ENCODE peak calls at places on chromosome 1, in nine cellular contexts. H is right lobe of liver; P is fibroblast of mammary gland; I is CD8-positive, alpha-beta T cell; J is endothelial cell; U is neural progenitor cell; O is mammary epithelial cell; B is activated B cell treated with CpG ODN at 0.5 μM for 24 hours; A is breast epithelium. V is an unnamed sample.
A peak's percentile ranks its signal among the peaks of the same experiment; 100 is the strongest.

GRCh38 chr1:1165900-1166421 is 7.7 kb upstream of the TTLL10 start:
- DNase-seq in H (no peak), P (no peak), I (no peak), J (no peak), U (no peak), O (no peak), B (no peak), A (no peak), V (no peak)

GRCh38 chr1:168112673-168113305 is 23.9 kb downstream of the GPR161 start:
- DNase-seq in H (no peak), P (peak; percentile 52), I (no peak), J (no peak), U (no peak), O (peak; percentile 99), B (no peak), A (peak; percentile 86), V (peak; percentile 45)

GRCh38 chr1:214579183-214579582 is 23.8 kb upstream of the CENPF start:
- DNase-seq in H (no peak), P (no peak), I (no peak), J (no peak), U (no peak), O (no peak), B (no peak), A (no peak), V (no peak)

GRCh38 chr1:201379733-201380242 is 2.3 kb upstream of the TNNT2 start:
- DNase-seq in H (no peak), P (no peak), I (no peak), J (no peak), U (no peak), O (no peak), B (no peak), A (no peak), V (no peak)

GRCh38 chr1:223466156-223466555 is 72.9 kb downstream of the CCDC185 start:
- DNase-seq in H (no peak), P (no peak), I (no peak), J (no peak), U (no peak), O (no peak), B (no peak), A (no peak), V (no peak)

GRCh38 chr1:233082778-233083550 is 132.6 kb downstream of the NTPCR start:
- DNase-seq in H (no peak), P (no peak), I (no peak), J (no peak), U (no peak), O (no peak), B (no peak), A (no peak), V (no peak)

GRCh38 chr1:244322791-244323521 is 128.8 kb downstream of the ADSS2 start:
- DNase-seq in H (no peak), P (peak; percentile 99), I (no peak), J (no peak), U (no peak), O (peak; percentile 92), B (no peak), A (peak; percentile 64), V (no peak)

GRCh38 chr1:145997156-145998023 is 1.0 kb upstream of the TXNIP start:
- DNase-seq in H (no peak), P (peak; percentile 48), I (no peak), J (no peak), U (no peak), O (no peak), B (no peak), A (no peak), V (peak; percentile 53)

GRCh38 chr1:78619803-78620579 is at the start of gene IFI44L:
- DNase-seq in H (no peak), P (peak; percentile 88), I (peak; percentile 13), J (no peak), U (no peak), O (peak; percentile 52), B (no peak), A (peak; percentile 39), V (no peak)

DNA sequence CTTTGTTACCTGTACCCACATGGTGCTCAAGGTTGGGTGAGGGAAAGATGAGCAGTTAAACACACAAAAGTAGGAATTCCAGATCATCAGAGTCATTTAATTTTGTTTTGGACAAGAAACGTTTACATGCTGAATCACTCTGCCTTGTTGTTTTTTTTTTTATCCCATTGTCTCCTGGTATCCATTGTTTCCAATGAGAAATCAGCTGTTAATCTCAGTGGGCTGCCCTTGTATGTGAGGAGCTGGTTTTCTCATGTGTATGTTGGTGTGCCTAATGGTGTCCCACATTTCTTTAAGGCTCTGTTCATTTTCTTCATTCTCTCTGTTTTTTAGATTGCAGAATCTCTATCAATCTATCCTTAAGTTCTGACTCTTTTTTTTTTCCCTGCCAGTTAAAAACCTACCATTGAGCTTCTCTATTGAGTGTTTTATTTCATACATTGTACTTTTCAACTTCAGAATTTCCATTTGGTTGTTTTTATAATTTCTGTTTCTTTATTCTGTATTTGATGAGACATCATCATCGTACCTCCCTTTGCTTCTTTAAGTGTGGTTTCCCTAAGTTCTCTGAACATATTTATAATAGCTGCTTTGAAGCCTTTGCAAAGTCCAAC is 8.8 kb upstream of the OBSCN start:
- DNase-seq in H (no peak), P (peak; percentile 14), I (no peak), J (no peak), U (no peak), O (peak; percentile 31), B (no peak), A (no peak), V (no peak)
- TF ChIP-seq CTCF in H (no peak), P (no peak), I (no peak), J (no peak), U (no peak), O (no peak), B (no peak), A (no peak), V (no peak)

DNA sequence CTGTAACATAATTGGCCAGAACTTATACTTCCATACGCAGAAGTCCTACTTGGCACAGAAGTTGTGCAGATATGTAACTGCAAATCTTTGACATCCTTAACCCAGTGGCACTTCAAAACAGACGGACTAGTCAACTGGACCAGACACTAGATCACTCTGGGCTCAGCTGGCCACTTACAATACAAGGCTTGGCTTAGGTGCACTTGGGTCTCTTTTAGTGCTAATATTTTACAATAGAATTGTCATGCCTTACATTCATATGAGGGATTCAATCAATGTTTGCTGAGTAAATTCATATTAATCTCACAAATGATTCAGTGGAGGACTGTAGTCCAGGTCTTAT is 20.1 kb downstream of the XKR8 start:
- DNase-seq in H (no peak), P (no peak), I (no peak), J (no peak), U (no peak), O (no peak), B (no peak), A (no peak), V (no peak)
- TF ChIP-seq CTCF in H (no peak), P (no peak), I (peak; percentile 27), J (no peak), U (no peak), O (no peak), B (no peak), A (no peak), V (no peak)

GRCh38 chr1:221983444-221983843 is 241.6 kb upstream of the DUSP10 start:
- DNase-seq in H (no peak), P (peak; percentile 30), I (no peak), J (no peak), U (no peak), O (no peak), B (no peak), A (no peak), V (no peak)

DNA sequence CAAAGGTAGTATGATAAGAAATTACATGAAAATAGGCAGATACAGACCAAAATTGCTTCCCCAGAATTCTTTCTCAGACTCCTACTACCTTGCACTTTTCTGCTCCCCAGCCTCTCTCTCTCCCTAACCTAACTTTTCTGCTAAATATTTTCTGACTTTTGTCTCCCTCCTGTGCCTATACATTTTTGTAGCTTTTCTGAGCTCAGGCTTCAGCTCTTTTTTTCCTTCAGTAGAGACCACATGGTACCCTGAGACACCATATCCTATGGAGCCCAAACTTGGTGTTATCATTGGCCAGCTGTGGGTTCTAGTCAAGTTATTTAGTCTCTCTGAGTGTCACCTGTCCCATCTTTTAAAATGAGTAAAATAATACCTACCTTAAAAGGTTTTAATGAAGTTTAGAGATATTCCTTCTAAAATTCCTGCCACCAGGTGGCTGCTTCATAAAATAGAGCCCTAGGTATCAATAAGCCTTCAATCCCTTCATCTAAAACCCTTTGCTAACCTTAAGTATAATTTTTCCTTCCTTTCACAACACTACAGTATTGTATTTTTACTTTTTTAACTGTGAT is 237.7 kb upstream of the DUSP10 start:
- DNase-seq in H (no peak), P (no peak), I (no peak), J (no peak), U (no peak), O (no peak), B (no peak), A (no peak), V (no peak)
- TF ChIP-seq CTCF in H (peak; percentile 51), P (peak; percentile 32), I (no peak), J (peak; percentile 37), U (peak; percentile 35), O (peak; percentile 36), B (no peak), A (no peak), V (peak; percentile 5)

DNA sequence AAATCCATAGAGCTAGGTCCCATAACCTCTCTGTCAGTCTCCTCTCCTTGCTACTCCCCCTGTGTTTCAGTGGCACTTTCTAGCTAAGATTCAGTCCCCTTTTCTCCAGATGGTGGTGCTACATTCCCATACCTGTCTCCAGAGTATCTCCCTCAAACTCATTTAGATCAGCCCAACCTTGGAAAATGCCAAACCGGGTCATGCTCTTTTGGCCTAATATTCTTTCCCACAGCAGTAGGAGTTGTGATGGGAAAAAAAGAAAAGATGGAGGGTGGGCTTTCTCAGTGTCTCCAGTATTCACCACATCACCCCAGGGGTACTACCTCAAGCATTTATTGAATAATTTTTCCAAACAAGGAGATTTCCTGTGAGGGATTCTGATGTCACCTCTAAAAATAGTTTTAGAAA is 3.2 kb upstream of the RXFP4 start:
- DNase-seq in H (no peak), P (peak; percentile 71), I (no peak), J (peak; percentile 50), U (peak; percentile 74), O (peak; percentile 67), B (no peak), A (no peak), V (peak; percentile 73)
- TF ChIP-seq CTCF in H (peak; percentile 65), P (peak; percentile 71), I (peak; percentile 51), J (peak; percentile 13), U (peak; percentile 72), O (peak; percentile 78), B (no peak), A (peak; percentile 38), V (peak; percentile 80)

GRCh38 chr1:226736908-226737818 is 1.9 kb downstream of the ITPKB start:
- DNase-seq in H (peak; percentile 67), P (peak; percentile 15), I (peak; percentile 26), J (peak; percentile 21), U (peak; percentile 86), O (peak; percentile 10), B (peak; percentile 51), A (no peak), V (peak; percentile 54)
- TF ChIP-seq CTCF in H (peak; percentile 5), P (no peak), I (no peak), J (no peak), U (peak; percentile 25), O (no peak), B (no peak), A (no peak), V (peak; percentile 12)

V was measured in GM13977.